ENCODE peak calls at places on chromosomes 2 and 18, in ten cellular contexts. One of them, this sample, is unnamed.

GRCh38 chr2:107258538-107258937 is 372.6 kb upstream of the ST6GAL2 start:
- DNase-seq in fibroblast of mammary gland: no peak
- DNase-seq in hypothalamus: no peak
- DNase-seq in fibroblast of lung: no peak
- DNase-seq in PC-9: no peak
- DNase-seq in activated CD4-positive, alpha-beta T cell treated with anti-CD3 and anti-CD28 coated beads, Interleukin-2, amount 50 U/mL, for 48 hours: no peak
- DNase-seq in GM10248: no peak
- DNase-seq in T-helper 2 cell treated with Interferon-gamma antibody and Interleukin-4, amounts not matched to agents 5 μg/mL and 100 μg/mL, for 36 hours: no peak
- DNase-seq in COR-L47: no peak
- DNase-seq in neural crest cell: no peak
- DNase-seq in this sample: no peak

GRCh38 chr2:80573950-80574349 is 269.4 kb upstream of the LRRTM1 start:
- DNase-seq in COR-L47: no peak
- DNase-seq in neural crest cell: no peak
- DNase-seq in activated CD4-positive, alpha-beta T cell treated with anti-CD3 and anti-CD28 coated beads, Interleukin-2, amount 50 U/mL, for 48 hours: no peak
- DNase-seq in fibroblast of mammary gland: no peak
- DNase-seq in PC-9: no peak
- DNase-seq in fibroblast of lung: no peak
- DNase-seq in T-helper 2 cell treated with Interferon-gamma antibody and Interleukin-4, amounts not matched to agents 5 μg/mL and 100 μg/mL, for 36 hours: no peak
- DNase-seq in hypothalamus: no peak
- DNase-seq in GM10248: no peak
- DNase-seq in this sample: no peak

GRCh38 chr2:13015941-13016340 is 299.2 kb downstream of the TRIB2 start:
- DNase-seq in PC-9: no peak
- DNase-seq in hypothalamus: no peak
- DNase-seq in activated CD4-positive, alpha-beta T cell treated with anti-CD3 and anti-CD28 coated beads, Interleukin-2, amount 50 U/mL, for 48 hours: no peak
- DNase-seq in GM10248: no peak
- DNase-seq in T-helper 2 cell treated with Interferon-gamma antibody and Interleukin-4, amounts not matched to agents 5 μg/mL and 100 μg/mL, for 36 hours: no peak
- DNase-seq in neural crest cell: no peak
- DNase-seq in fibroblast of lung: no peak
- DNase-seq in fibroblast of mammary gland: no peak
- DNase-seq in COR-L47: no peak
- DNase-seq in this sample: no peak

GRCh38 chr2:159574246-159574645 is 42.1 kb downstream of the BAZ2B start:
- DNase-seq in neural crest cell: no peak
- DNase-seq in PC-9: no peak
- DNase-seq in fibroblast of lung: peak
- DNase-seq in activated CD4-positive, alpha-beta T cell treated with anti-CD3 and anti-CD28 coated beads, Interleukin-2, amount 50 U/mL, for 48 hours: no peak
- DNase-seq in fibroblast of mammary gland: peak
- DNase-seq in T-helper 2 cell treated with Interferon-gamma antibody and Interleukin-4, amounts not matched to agents 5 μg/mL and 100 μg/mL, for 36 hours: no peak
- DNase-seq in COR-L47: no peak
- DNase-seq in GM10248: no peak
- DNase-seq in hypothalamus: no peak
- DNase-seq in this sample: peak

GRCh38 chr2:11026286-11026921 is 114.7 kb downstream of the KCNF1 start:
- DNase-seq in COR-L47: no peak
- DNase-seq in hypothalamus: no peak
- DNase-seq in fibroblast of mammary gland: no peak
- DNase-seq in GM10248: no peak
- DNase-seq in fibroblast of lung: no peak
- DNase-seq in T-helper 2 cell treated with Interferon-gamma antibody and Interleukin-4, amounts not matched to agents 5 μg/mL and 100 μg/mL, for 36 hours: no peak
- DNase-seq in activated CD4-positive, alpha-beta T cell treated with anti-CD3 and anti-CD28 coated beads, Interleukin-2, amount 50 U/mL, for 48 hours: no peak
- DNase-seq in PC-9: no peak
- DNase-seq in neural crest cell: no peak
- DNase-seq in this sample: no peak

GRCh38 chr2:233439191-233439590 is 84.9 kb downstream of the DGKD start:
- DNase-seq in PC-9: no peak
- DNase-seq in neural crest cell: no peak
- DNase-seq in fibroblast of lung: no peak
- DNase-seq in fibroblast of mammary gland: peak
- DNase-seq in hypothalamus: peak
- DNase-seq in GM10248: no peak
- DNase-seq in COR-L47: no peak
- DNase-seq in activated CD4-positive, alpha-beta T cell treated with anti-CD3 and anti-CD28 coated beads, Interleukin-2, amount 50 U/mL, for 48 hours: no peak
- DNase-seq in T-helper 2 cell treated with Interferon-gamma antibody and Interleukin-4, amounts not matched to agents 5 μg/mL and 100 μg/mL, for 36 hours: no peak
- DNase-seq in this sample: peak

GRCh38 chr18:39618265-39619003 is 2052.8 kb upstream of the CELF4 start:
- DNase-seq in COR-L47: no peak
- DNase-seq in hypothalamus: no peak
- DNase-seq in PC-9: no peak
- DNase-seq in fibroblast of mammary gland: no peak
- DNase-seq in neural crest cell: no peak
- DNase-seq in activated CD4-positive, alpha-beta T cell treated with anti-CD3 and anti-CD28 coated beads, Interleukin-2, amount 50 U/mL, for 48 hours: no peak
- DNase-seq in fibroblast of lung: no peak
- DNase-seq in GM10248: no peak
- DNase-seq in T-helper 2 cell treated with Interferon-gamma antibody and Interleukin-4, amounts not matched to agents 5 μg/mL and 100 μg/mL, for 36 hours: no peak
- DNase-seq in this sample: no peak

GRCh38 chr2:217981084-217981730 is 21.6 kb downstream of the TNS1 start:
- DNase-seq in COR-L47: no peak
- DNase-seq in PC-9: no peak
- DNase-seq in activated CD4-positive, alpha-beta T cell treated with anti-CD3 and anti-CD28 coated beads, Interleukin-2, amount 50 U/mL, for 48 hours: no peak
- DNase-seq in fibroblast of lung: no peak
- DNase-seq in neural crest cell: no peak
- DNase-seq in hypothalamus: no peak
- DNase-seq in T-helper 2 cell treated with Interferon-gamma antibody and Interleukin-4, amounts not matched to agents 5 μg/mL and 100 μg/mL, for 36 hours: no peak
- DNase-seq in GM10248: no peak
- DNase-seq in fibroblast of mammary gland: no peak
- DNase-seq in this sample: no peak

GRCh38 chr18:50853863-50854271 is 25.1 kb upstream of the ME2 start:
- DNase-seq in fibroblast of mammary gland: peak
- DNase-seq in fibroblast of lung: peak
- DNase-seq in PC-9: peak
- DNase-seq in COR-L47: no peak
- DNase-seq in GM10248: no peak
- DNase-seq in T-helper 2 cell treated with Interferon-gamma antibody and Interleukin-4, amounts not matched to agents 5 μg/mL and 100 μg/mL, for 36 hours: no peak
- DNase-seq in neural crest cell: peak
- DNase-seq in activated CD4-positive, alpha-beta T cell treated with anti-CD3 and anti-CD28 coated beads, Interleukin-2, amount 50 U/mL, for 48 hours: no peak
- DNase-seq in hypothalamus: no peak
- DNase-seq in this sample: peak

GRCh38 chr2:49656853-49657252 is 502.5 kb upstream of the FSHR start:
- DNase-seq in fibroblast of lung: no peak
- DNase-seq in activated CD4-positive, alpha-beta T cell treated with anti-CD3 and anti-CD28 coated beads, Interleukin-2, amount 50 U/mL, for 48 hours: no peak
- DNase-seq in hypothalamus: no peak
- DNase-seq in PC-9: no peak
- DNase-seq in fibroblast of mammary gland: no peak
- DNase-seq in COR-L47: no peak
- DNase-seq in neural crest cell: no peak
- DNase-seq in T-helper 2 cell treated with Interferon-gamma antibody and Interleukin-4, amounts not matched to agents 5 μg/mL and 100 μg/mL, for 36 hours: no peak
- DNase-seq in GM10248: no peak
- DNase-seq in this sample: no peak

GRCh38 chr2:213678437-213679218 is 394.4 kb downstream of the SPAG16 start:
- DNase-seq in PC-9: no peak
- DNase-seq in fibroblast of mammary gland: no peak
- DNase-seq in COR-L47: no peak
- DNase-seq in neural crest cell: no peak
- DNase-seq in T-helper 2 cell treated with Interferon-gamma antibody and Interleukin-4, amounts not matched to agents 5 μg/mL and 100 μg/mL, for 36 hours: no peak
- DNase-seq in fibroblast of lung: no peak
- DNase-seq in activated CD4-positive, alpha-beta T cell treated with anti-CD3 and anti-CD28 coated beads, Interleukin-2, amount 50 U/mL, for 48 hours: no peak
- DNase-seq in GM10248: no peak
- DNase-seq in hypothalamus: no peak
- DNase-seq in this sample: no peak

GRCh38 chr2:75464348-75464946 is 96.3 kb downstream of the EVA1A start:
- DNase-seq in fibroblast of mammary gland: peak
- DNase-seq in fibroblast of lung: peak
- DNase-seq in neural crest cell: no peak
- DNase-seq in GM10248: peak
- DNase-seq in PC-9: no peak
- DNase-seq in hypothalamus: no peak
- DNase-seq in COR-L47: no peak
- DNase-seq in activated CD4-positive, alpha-beta T cell treated with anti-CD3 and anti-CD28 coated beads, Interleukin-2, amount 50 U/mL, for 48 hours: no peak
- DNase-seq in T-helper 2 cell treated with Interferon-gamma antibody and Interleukin-4, amounts not matched to agents 5 μg/mL and 100 μg/mL, for 36 hours: no peak
- DNase-seq in this sample: peak

GRCh38 chr2:99634234-99634633 is 144.4 kb upstream of the REV1 start:
- DNase-seq in neural crest cell: no peak
- DNase-seq in COR-L47: no peak
- DNase-seq in T-helper 2 cell treated with Interferon-gamma antibody and Interleukin-4, amounts not matched to agents 5 μg/mL and 100 μg/mL, for 36 hours: no peak
- DNase-seq in activated CD4-positive, alpha-beta T cell treated with anti-CD3 and anti-CD28 coated beads, Interleukin-2, amount 50 U/mL, for 48 hours: no peak
- DNase-seq in hypothalamus: no peak
- DNase-seq in GM10248: no peak
- DNase-seq in PC-9: no peak
- DNase-seq in fibroblast of lung: no peak
- DNase-seq in fibroblast of mammary gland: no peak
- DNase-seq in this sample: no peak

GRCh38 chr2:202237787-202238233 is 587 bp downstream of the SUMO1 start:
- DNase-seq in fibroblast of mammary gland: peak
- DNase-seq in hypothalamus: no peak
- DNase-seq in fibroblast of lung: peak
- DNase-seq in activated CD4-positive, alpha-beta T cell treated with anti-CD3 and anti-CD28 coated beads, Interleukin-2, amount 50 U/mL, for 48 hours: no peak
- DNase-seq in COR-L47: no peak
- DNase-seq in PC-9: peak
- DNase-seq in GM10248: peak
- DNase-seq in neural crest cell: peak
- DNase-seq in T-helper 2 cell treated with Interferon-gamma antibody and Interleukin-4, amounts not matched to agents 5 μg/mL and 100 μg/mL, for 36 hours: peak
- DNase-seq in this sample: peak

GRCh38 chr2:240524963-240525718 is 32.6 kb downstream of the ANKMY1 start:
- DNase-seq in fibroblast of lung: no peak
- DNase-seq in COR-L47: no peak
- DNase-seq in PC-9: no peak
- DNase-seq in GM10248: no peak
- DNase-seq in hypothalamus: no peak
- DNase-seq in fibroblast of mammary gland: no peak
- DNase-seq in neural crest cell: no peak
- DNase-seq in activated CD4-positive, alpha-beta T cell treated with anti-CD3 and anti-CD28 coated beads, Interleukin-2, amount 50 U/mL, for 48 hours: no peak
- DNase-seq in T-helper 2 cell treated with Interferon-gamma antibody and Interleukin-4, amounts not matched to agents 5 μg/mL and 100 μg/mL, for 36 hours: no peak
- DNase-seq in this sample: no peak

GRCh38 chr2:149617476-149617875 is 29.9 kb upstream of the MMADHC start:
- DNase-seq in fibroblast of mammary gland: no peak
- DNase-seq in hypothalamus: no peak
- DNase-seq in activated CD4-positive, alpha-beta T cell treated with anti-CD3 and anti-CD28 coated beads, Interleukin-2, amount 50 U/mL, for 48 hours: no peak
- DNase-seq in COR-L47: no peak
- DNase-seq in GM10248: no peak
- DNase-seq in PC-9: no peak
- DNase-seq in fibroblast of lung: peak
- DNase-seq in neural crest cell: no peak
- DNase-seq in T-helper 2 cell treated with Interferon-gamma antibody and Interleukin-4, amounts not matched to agents 5 μg/mL and 100 μg/mL, for 36 hours: no peak
- DNase-seq in this sample: no peak

GRCh38 chr2:229282758-229283546 is 11.9 kb upstream of the PID1 start:
- DNase-seq in PC-9: no peak
- DNase-seq in T-helper 2 cell treated with Interferon-gamma antibody and Interleukin-4, amounts not matched to agents 5 μg/mL and 100 μg/mL, for 36 hours: no peak
- DNase-seq in activated CD4-positive, alpha-beta T cell treated with anti-CD3 and anti-CD28 coated beads, Interleukin-2, amount 50 U/mL, for 48 hours: no peak
- DNase-seq in COR-L47: no peak
- DNase-seq in hypothalamus: no peak
- DNase-seq in fibroblast of lung: peak
- DNase-seq in fibroblast of mammary gland: peak
- DNase-seq in neural crest cell: no peak
- DNase-seq in GM10248: no peak
- DNase-seq in this sample: peak

GRCh38 chr2:65397122-65397521 is 35.3 kb downstream of the SPRED2 start:
- DNase-seq in GM10248: no peak
- DNase-seq in fibroblast of mammary gland: peak
- DNase-seq in T-helper 2 cell treated with Interferon-gamma antibody and Interleukin-4, amounts not matched to agents 5 μg/mL and 100 μg/mL, for 36 hours: peak
- DNase-seq in neural crest cell: no peak
- DNase-seq in fibroblast of lung: peak
- DNase-seq in PC-9: no peak
- DNase-seq in hypothalamus: no peak
- DNase-seq in COR-L47: no peak
- DNase-seq in activated CD4-positive, alpha-beta T cell treated with anti-CD3 and anti-CD28 coated beads, Interleukin-2, amount 50 U/mL, for 48 hours: peak
- DNase-seq in this sample: peak

GRCh38 chr2:241659150-241659739 is 21.8 kb downstream of the ATG4B start:
- DNase-seq in hypothalamus: peak
- DNase-seq in COR-L47: no peak
- DNase-seq in PC-9: peak
- DNase-seq in fibroblast of mammary gland: peak
- DNase-seq in T-helper 2 cell treated with Interferon-gamma antibody and Interleukin-4, amounts not matched to agents 5 μg/mL and 100 μg/mL, for 36 hours: no peak
- DNase-seq in fibroblast of lung: peak
- DNase-seq in GM10248: no peak
- DNase-seq in neural crest cell: peak
- DNase-seq in activated CD4-positive, alpha-beta T cell treated with anti-CD3 and anti-CD28 coated beads, Interleukin-2, amount 50 U/mL, for 48 hours: peak
- DNase-seq in this sample: peak

GRCh38 chr2:105617631-105618350 is 126.9 kb upstream of the NCK2 start:
- DNase-seq in GM10248: no peak
- DNase-seq in PC-9: peak
- DNase-seq in fibroblast of mammary gland: no peak
- DNase-seq in T-helper 2 cell treated with Interferon-gamma antibody and Interleukin-4, amounts not matched to agents 5 μg/mL and 100 μg/mL, for 36 hours: no peak
- DNase-seq in activated CD4-positive, alpha-beta T cell treated with anti-CD3 and anti-CD28 coated beads, Interleukin-2, amount 50 U/mL, for 48 hours: no peak
- DNase-seq in hypothalamus: no peak
- DNase-seq in neural crest cell: no peak
- DNase-seq in COR-L47: peak
- DNase-seq in fibroblast of lung: no peak
- DNase-seq in this sample: no peak

GRCh38 chr18:67200665-67201064 is 315.9 kb downstream of the DSEL start:
- DNase-seq in hypothalamus: no peak
- DNase-seq in fibroblast of mammary gland: no peak
- DNase-seq in PC-9: no peak
- DNase-seq in fibroblast of lung: no peak
- DNase-seq in COR-L47: no peak
- DNase-seq in T-helper 2 cell treated with Interferon-gamma antibody and Interleukin-4, amounts not matched to agents 5 μg/mL and 100 μg/mL, for 36 hours: no peak
- DNase-seq in GM10248: no peak
- DNase-seq in neural crest cell: no peak
- DNase-seq in activated CD4-positive, alpha-beta T cell treated with anti-CD3 and anti-CD28 coated beads, Interleukin-2, amount 50 U/mL, for 48 hours: no peak
- DNase-seq in this sample: no peak

GRCh38 chr18:52348209-52348608 is 8.2 kb downstream of the DCC start:
- DNase-seq in hypothalamus: no peak
- DNase-seq in neural crest cell: no peak
- DNase-seq in activated CD4-positive, alpha-beta T cell treated with anti-CD3 and anti-CD28 coated beads, Interleukin-2, amount 50 U/mL, for 48 hours: no peak
- DNase-seq in PC-9: no peak
- DNase-seq in GM10248: no peak
- DNase-seq in COR-L47: no peak
- DNase-seq in T-helper 2 cell treated with Interferon-gamma antibody and Interleukin-4, amounts not matched to agents 5 μg/mL and 100 μg/mL, for 36 hours: no peak
- DNase-seq in fibroblast of lung: no peak
- DNase-seq in fibroblast of mammary gland: no peak
- DNase-seq in this sample: no peak

GRCh38 chr2:173397539-173397938 is 42.9 kb downstream of the CDCA7 start:
- DNase-seq in COR-L47: peak
- DNase-seq in GM10248: no peak
- DNase-seq in activated CD4-positive, alpha-beta T cell treated with anti-CD3 and anti-CD28 coated beads, Interleukin-2, amount 50 U/mL, for 48 hours: no peak
- DNase-seq in hypothalamus: no peak
- DNase-seq in neural crest cell: no peak
- DNase-seq in T-helper 2 cell treated with Interferon-gamma antibody and Interleukin-4, amounts not matched to agents 5 μg/mL and 100 μg/mL, for 36 hours: no peak
- DNase-seq in fibroblast of lung: no peak
- DNase-seq in fibroblast of mammary gland: no peak
- DNase-seq in PC-9: no peak
- DNase-seq in this sample: no peak

GRCh38 chr2:225510794-225511193 is 111.3 kb downstream of the NYAP2 start:
- DNase-seq in neural crest cell: no peak
- DNase-seq in GM10248: no peak
- DNase-seq in T-helper 2 cell treated with Interferon-gamma antibody and Interleukin-4, amounts not matched to agents 5 μg/mL and 100 μg/mL, for 36 hours: no peak
- DNase-seq in fibroblast of mammary gland: no peak
- DNase-seq in activated CD4-positive, alpha-beta T cell treated with anti-CD3 and anti-CD28 coated beads, Interleukin-2, amount 50 U/mL, for 48 hours: no peak
- DNase-seq in PC-9: no peak
- DNase-seq in fibroblast of lung: no peak
- DNase-seq in hypothalamus: no peak
- DNase-seq in COR-L47: no peak
- DNase-seq in this sample: peak

GRCh38 chr2:54639609-54640008 is 83.9 kb upstream of the EML6 start:
- DNase-seq in fibroblast of lung: no peak
- DNase-seq in neural crest cell: no peak
- DNase-seq in COR-L47: no peak
- DNase-seq in T-helper 2 cell treated with Interferon-gamma antibody and Interleukin-4, amounts not matched to agents 5 μg/mL and 100 μg/mL, for 36 hours: no peak
- DNase-seq in activated CD4-positive, alpha-beta T cell treated with anti-CD3 and anti-CD28 coated beads, Interleukin-2, amount 50 U/mL, for 48 hours: no peak
- DNase-seq in PC-9: no peak
- DNase-seq in GM10248: no peak
- DNase-seq in fibroblast of mammary gland: peak
- DNase-seq in hypothalamus: no peak
- DNase-seq in this sample: peak

GRCh38 chr2:196289000-196289399 is 117.6 kb upstream of the STK17B start:
- DNase-seq in fibroblast of lung: no peak
- DNase-seq in activated CD4-positive, alpha-beta T cell treated with anti-CD3 and anti-CD28 coated beads, Interleukin-2, amount 50 U/mL, for 48 hours: no peak
- DNase-seq in neural crest cell: no peak
- DNase-seq in T-helper 2 cell treated with Interferon-gamma antibody and Interleukin-4, amounts not matched to agents 5 μg/mL and 100 μg/mL, for 36 hours: no peak
- DNase-seq in PC-9: no peak
- DNase-seq in hypothalamus: no peak
- DNase-seq in COR-L47: no peak
- DNase-seq in fibroblast of mammary gland: no peak
- DNase-seq in GM10248: peak
- DNase-seq in this sample: no peak